ENCODE peak calls at places on chromosomes 3 and 15, in seven cellular contexts. X is thyroid gland; I is T-helper 17 cell; N is neural crest cell; B is activated CD8-positive, alpha-beta memory T cell treated with anti-CD3 and anti-CD28 coated beads for 48 hours; L is fibroblast of the conjunctiva; K is HT1080. R is an unnamed sample.

GRCh38 chr15:73850228-73850627 is 23.1 kb upstream of the TBC1D21 start:
- DNase-seq in I (no peak), L (no peak), X (no peak), K (no peak), B (no peak), N (no peak), R (no peak)

GRCh38 chr3:142858043-142858442 is 30.8 kb downstream of the PCOLCE2 start:
- DNase-seq in N (no peak), L (no peak), K (no peak), B (no peak), X (no peak), I (no peak), R (no peak)

GRCh38 chr3:174869448-174869847 is 10.3 kb downstream of the NAALADL2 start:
- DNase-seq in B (no peak), I (no peak), L (no peak), X (no peak), N (no peak), K (no peak), R (no peak)

GRCh38 chr3:107206141-107206540 is 171.1 kb upstream of the CCDC54 start:
- DNase-seq in B (no peak), N (peak), X (no peak), L (peak), K (peak), I (no peak), R (no peak)

GRCh38 chr15:31261266-31262142 is 65.1 kb upstream of the KLF13 start:
- DNase-seq in N (no peak), X (peak), K (no peak), B (no peak), I (no peak), L (no peak), R (no peak)

GRCh38 chr3:62374375-62374876 is 1.1 kb upstream of the FEZF2 start:
- DNase-seq in N (no peak), X (no peak), B (no peak), K (no peak), I (no peak), L (no peak), R (no peak)

GRCh38 chr3:162525791-162526190 is 1029.2 kb downstream of the OTOL1 start:
- DNase-seq in N (no peak), L (no peak), B (no peak), X (no peak), K (no peak), I (no peak), R (no peak)

GRCh38 chr3:140914384-140914945 is 27.2 kb upstream of the SLC25A36 start:
- DNase-seq in I (no peak), X (no peak), L (no peak), B (no peak), N (no peak), K (no peak), R (no peak)

GRCh38 chr15:69118089-69118488 is 42.3 kb upstream of the GLCE start:
- DNase-seq in L (no peak), I (no peak), X (no peak), N (no peak), K (no peak), B (no peak), R (no peak)

GRCh38 chr15:99452728-99453643 is 112.8 kb upstream of the MEF2A start:
- DNase-seq in L (no peak), K (no peak), B (no peak), I (no peak), X (peak), N (no peak), R (peak)

GRCh38 chr3:72624656-72625055 is 223.6 kb downstream of the SHQ1 start:
- DNase-seq in N (no peak), L (no peak), K (no peak), B (no peak), X (no peak), I (no peak), R (no peak)